ENCODE peak calls at places on chromosomes 16 and 17, in four cellular contexts. One of them, this sample, is unnamed.

GRCh38 chr17:31092475-31093064 is 2.2 kb upstream of the NF1 start:
- DNase-seq in upper lobe of left lung: no peak
- DNase-seq in A549: no peak
- DNase-seq in head of caudate nucleus: no peak
- DNase-seq in this sample: no peak

GRCh38 chr16:81616321-81617020 is 162.6 kb upstream of the PLCG2 start:
- DNase-seq in upper lobe of left lung: peak; percentile 88
- DNase-seq in A549: no peak
- DNase-seq in head of caudate nucleus: peak; percentile 59
- DNase-seq in this sample: peak; percentile 78

GRCh38 chr17:69175262-69175811 is 33.6 kb upstream of the ABCA6 start:
- DNase-seq in upper lobe of left lung: no peak
- DNase-seq in A549: no peak
- DNase-seq in head of caudate nucleus: no peak
- DNase-seq in this sample: no peak

GRCh38 chr16:77896357-77896972 is 108.1 kb downstream of the VAT1L start:
- DNase-seq in upper lobe of left lung: no peak
- DNase-seq in A549: no peak
- DNase-seq in head of caudate nucleus: no peak
- DNase-seq in this sample: no peak

GRCh38 chr16:75068632-75069031 is 47.9 kb downstream of the LDHD start:
- DNase-seq in upper lobe of left lung: no peak
- DNase-seq in A549: no peak
- DNase-seq in head of caudate nucleus: no peak
- DNase-seq in this sample: no peak

GRCh38 chr17:62876664-62877411 is 68.7 kb upstream of the MARCHF10 start:
- DNase-seq in upper lobe of left lung: no peak
- DNase-seq in A549: no peak
- DNase-seq in head of caudate nucleus: no peak
- DNase-seq in this sample: no peak

GRCh38 chr16:31273676-31274075 is 13.9 kb downstream of the ITGAM start:
- DNase-seq in upper lobe of left lung: no peak
- DNase-seq in A549: no peak
- DNase-seq in head of caudate nucleus: no peak
- DNase-seq in this sample: no peak

GRCh38 chr16:29745853-29746345 is at the start of gene C16orf54:
- DNase-seq in upper lobe of left lung: peak; percentile 88
- DNase-seq in A549: no peak
- DNase-seq in head of caudate nucleus: peak; percentile 21
- DNase-seq in this sample: peak; percentile 41

GRCh38 chr17:4541041-4541327 is 14.2 kb downstream of the MYBBP1A start:
- DNase-seq in upper lobe of left lung: peak; percentile 45
- DNase-seq in A549: no peak
- DNase-seq in head of caudate nucleus: no peak
- DNase-seq in this sample: no peak

GRCh38 chr17:2435852-2436251 is 35.0 kb upstream of the MNT start:
- DNase-seq in upper lobe of left lung: no peak
- DNase-seq in A549: no peak
- DNase-seq in head of caudate nucleus: peak; percentile 57
- DNase-seq in this sample: no peak

GRCh38 chr16:9061358-9061813 is 30.1 kb upstream of the HAPSTR1 start:
- DNase-seq in upper lobe of left lung: no peak
- DNase-seq in A549: no peak
- DNase-seq in head of caudate nucleus: no peak
- DNase-seq in this sample: no peak

GRCh38 chr16:12050361-12050760 is 73.8 kb downstream of the SNX29 start:
- DNase-seq in upper lobe of left lung: no peak
- DNase-seq in A549: no peak
- DNase-seq in head of caudate nucleus: no peak
- DNase-seq in this sample: no peak

GRCh38 chr16:83730812-83731211 is 77.0 kb upstream of the HSBP1 start:
- DNase-seq in upper lobe of left lung: no peak
- DNase-seq in A549: no peak
- DNase-seq in head of caudate nucleus: no peak
- DNase-seq in this sample: no peak

GRCh38 chr16:22635801-22636200 is 125.1 kb downstream of the NPIPB5 start:
- DNase-seq in upper lobe of left lung: no peak
- DNase-seq in A549: no peak
- DNase-seq in head of caudate nucleus: no peak
- DNase-seq in this sample: no peak

GRCh38 chr17:66549312-66549705 is 246.9 kb downstream of the PRKCA start:
- DNase-seq in upper lobe of left lung: no peak
- DNase-seq in A549: no peak
- DNase-seq in head of caudate nucleus: no peak
- DNase-seq in this sample: no peak

GRCh38 chr16:9123871-9124270 is 32.4 kb downstream of the HAPSTR1 start:
- DNase-seq in upper lobe of left lung: peak; percentile 27
- DNase-seq in A549: peak; percentile 86
- DNase-seq in head of caudate nucleus: no peak
- DNase-seq in this sample: no peak

GRCh38 chr17:63399856-63400255 is 46.2 kb downstream of the CYB561 start:
- DNase-seq in upper lobe of left lung: no peak
- DNase-seq in A549: no peak
- DNase-seq in head of caudate nucleus: no peak
- DNase-seq in this sample: no peak